ENCODE peak calls at places on chromosomes 13 and 19, in seven cellular contexts. One of them, this sample, is unnamed.

GRCh38 chr19:35528218-35529038 is at the start of gene SBSN:
- DNase-seq in AG08395: peak
- DNase-seq in body of pancreas: no peak
- DNase-seq in left cardiac atrium: no peak
- DNase-seq in H54: peak
- DNase-seq in activated naive CD4-positive, alpha-beta T cell: no peak
- DNase-seq in pons: no peak
- DNase-seq in this sample: no peak

GRCh38 chr13:110700186-110700585 is 5.7 kb downstream of the CARS2 start:
- DNase-seq in pons: no peak
- DNase-seq in H54: no peak
- DNase-seq in AG08395: no peak
- DNase-seq in activated naive CD4-positive, alpha-beta T cell: no peak
- DNase-seq in left cardiac atrium: no peak
- DNase-seq in body of pancreas: no peak
- DNase-seq in this sample: no peak

GRCh38 chr19:45670670-45671453 is 2.8 kb downstream of the GIPR start:
- DNase-seq in AG08395: peak
- DNase-seq in left cardiac atrium: peak
- DNase-seq in H54: no peak
- DNase-seq in pons: peak
- DNase-seq in body of pancreas: peak
- DNase-seq in activated naive CD4-positive, alpha-beta T cell: peak
- DNase-seq in this sample: peak

GRCh38 chr19:54011507-54012211 is 20.2 kb downstream of the CACNG6 start:
- DNase-seq in body of pancreas: no peak
- DNase-seq in left cardiac atrium: no peak
- DNase-seq in activated naive CD4-positive, alpha-beta T cell: no peak
- DNase-seq in pons: no peak
- DNase-seq in AG08395: no peak
- DNase-seq in H54: no peak
- DNase-seq in this sample: no peak

GRCh38 chr13:27745301-27745700 is 47.0 kb upstream of the GSX1 start:
- DNase-seq in activated naive CD4-positive, alpha-beta T cell: no peak
- DNase-seq in H54: no peak
- DNase-seq in AG08395: no peak
- DNase-seq in left cardiac atrium: no peak
- DNase-seq in pons: no peak
- DNase-seq in body of pancreas: no peak
- DNase-seq in this sample: no peak

GRCh38 chr13:94710081-94710809 is 2.1 kb downstream of the SOX21 start:
- DNase-seq in body of pancreas: no peak
- DNase-seq in pons: peak
- DNase-seq in AG08395: no peak
- DNase-seq in left cardiac atrium: no peak
- DNase-seq in H54: no peak
- DNase-seq in activated naive CD4-positive, alpha-beta T cell: no peak
- DNase-seq in this sample: no peak

GRCh38 chr19:35265126-35265995 is 3.4 kb upstream of the USF2 start:
- DNase-seq in body of pancreas: peak
- DNase-seq in activated naive CD4-positive, alpha-beta T cell: no peak
- DNase-seq in left cardiac atrium: peak
- DNase-seq in AG08395: no peak
- DNase-seq in pons: no peak
- DNase-seq in H54: no peak
- DNase-seq in this sample: peak

GRCh38 chr19:3710265-3710812 is 2.2 kb downstream of the TJP3 start:
- DNase-seq in activated naive CD4-positive, alpha-beta T cell: no peak
- DNase-seq in pons: peak
- DNase-seq in body of pancreas: peak
- DNase-seq in H54: no peak
- DNase-seq in left cardiac atrium: peak
- DNase-seq in AG08395: no peak
- DNase-seq in this sample: peak

GRCh38 chr13:33446821-33447481 is 161.4 kb upstream of the STARD13 start:
- DNase-seq in body of pancreas: peak
- DNase-seq in H54: no peak
- DNase-seq in activated naive CD4-positive, alpha-beta T cell: no peak
- DNase-seq in pons: peak
- DNase-seq in AG08395: no peak
- DNase-seq in left cardiac atrium: no peak
- DNase-seq in this sample: peak

GRCh38 chr19:31350693-31351211 is 1.5 kb upstream of the TSHZ3 start:
- DNase-seq in activated naive CD4-positive, alpha-beta T cell: no peak
- DNase-seq in pons: no peak
- DNase-seq in body of pancreas: peak
- DNase-seq in AG08395: peak
- DNase-seq in left cardiac atrium: peak
- DNase-seq in H54: peak
- DNase-seq in this sample: no peak

GRCh38 chr19:43774103-43774939 is 6.5 kb downstream of the KCNN4 start:
- DNase-seq in H54: no peak
- DNase-seq in body of pancreas: peak
- DNase-seq in AG08395: peak
- DNase-seq in activated naive CD4-positive, alpha-beta T cell: no peak
- DNase-seq in pons: peak
- DNase-seq in left cardiac atrium: peak
- DNase-seq in this sample: no peak

GRCh38 chr13:107977175-107977574 is 238.2 kb downstream of the LIG4 start:
- DNase-seq in activated naive CD4-positive, alpha-beta T cell: no peak
- DNase-seq in body of pancreas: no peak
- DNase-seq in H54: no peak
- DNase-seq in pons: no peak
- DNase-seq in left cardiac atrium: no peak
- DNase-seq in AG08395: no peak
- DNase-seq in this sample: no peak

GRCh38 chr13:73194310-73194709 is 135.5 kb downstream of the KLF5 start:
- DNase-seq in AG08395: no peak
- DNase-seq in activated naive CD4-positive, alpha-beta T cell: no peak
- DNase-seq in H54: no peak
- DNase-seq in body of pancreas: no peak
- DNase-seq in left cardiac atrium: no peak
- DNase-seq in pons: no peak
- DNase-seq in this sample: no peak

GRCh38 chr13:84821261-84821660 is 939.0 kb upstream of the SLITRK1 start:
- DNase-seq in left cardiac atrium: no peak
- DNase-seq in activated naive CD4-positive, alpha-beta T cell: no peak
- DNase-seq in AG08395: no peak
- DNase-seq in pons: no peak
- DNase-seq in body of pancreas: no peak
- DNase-seq in H54: no peak
- DNase-seq in this sample: no peak

GRCh38 chr13:57326532-57326931 is 159.5 kb downstream of the PRR20E start:
- DNase-seq in pons: no peak
- DNase-seq in AG08395: no peak
- DNase-seq in left cardiac atrium: no peak
- DNase-seq in H54: no peak
- DNase-seq in activated naive CD4-positive, alpha-beta T cell: no peak
- DNase-seq in body of pancreas: no peak
- DNase-seq in this sample: no peak

GRCh38 chr13:74644239-74644638 is 510.0 kb upstream of the KLF12 start:
- DNase-seq in body of pancreas: no peak
- DNase-seq in activated naive CD4-positive, alpha-beta T cell: no peak
- DNase-seq in H54: no peak
- DNase-seq in left cardiac atrium: no peak
- DNase-seq in AG08395: peak
- DNase-seq in pons: no peak
- DNase-seq in this sample: no peak

GRCh38 chr19:37227996-37228395 is 10.0 kb downstream of the ZNF383 start:
- DNase-seq in H54: no peak
- DNase-seq in left cardiac atrium: no peak
- DNase-seq in activated naive CD4-positive, alpha-beta T cell: no peak
- DNase-seq in pons: no peak
- DNase-seq in AG08395: no peak
- DNase-seq in body of pancreas: peak
- DNase-seq in this sample: peak

GRCh38 chr13:110911880-110912279 is 3.0 kb downstream of the ANKRD10 start:
- DNase-seq in AG08395: no peak
- DNase-seq in left cardiac atrium: no peak
- DNase-seq in activated naive CD4-positive, alpha-beta T cell: no peak
- DNase-seq in body of pancreas: no peak
- DNase-seq in H54: no peak
- DNase-seq in pons: no peak
- DNase-seq in this sample: no peak

GRCh38 chr19:48596679-48597465 is 9.7 kb upstream of the SPACA4 start:
- DNase-seq in body of pancreas: no peak
- DNase-seq in pons: no peak
- DNase-seq in left cardiac atrium: no peak
- DNase-seq in activated naive CD4-positive, alpha-beta T cell: no peak
- DNase-seq in AG08395: no peak
- DNase-seq in H54: no peak
- DNase-seq in this sample: no peak

GRCh38 chr19:6125571-6125989 is 9.9 kb upstream of the ACSBG2 start:
- DNase-seq in activated naive CD4-positive, alpha-beta T cell: peak
- DNase-seq in pons: peak
- DNase-seq in AG08395: peak
- DNase-seq in H54: peak
- DNase-seq in left cardiac atrium: peak
- DNase-seq in body of pancreas: peak
- DNase-seq in this sample: no peak

GRCh38 chr13:110309159-110309476 is 2.0 kb downstream of the COL4A2 start:
- DNase-seq in activated naive CD4-positive, alpha-beta T cell: no peak
- DNase-seq in left cardiac atrium: no peak
- DNase-seq in pons: no peak
- DNase-seq in AG08395: no peak
- DNase-seq in H54: no peak
- DNase-seq in body of pancreas: no peak
- DNase-seq in this sample: no peak

GRCh38 chr13:40161008-40161694 is 505.3 kb downstream of the FOXO1 start:
- DNase-seq in activated naive CD4-positive, alpha-beta T cell: no peak
- DNase-seq in H54: no peak
- DNase-seq in AG08395: no peak
- DNase-seq in left cardiac atrium: no peak
- DNase-seq in body of pancreas: no peak
- DNase-seq in pons: no peak
- DNase-seq in this sample: no peak

GRCh38 chr13:106036870-106037269 is 498.6 kb downstream of the EFNB2 start:
- DNase-seq in left cardiac atrium: no peak
- DNase-seq in AG08395: no peak
- DNase-seq in pons: no peak
- DNase-seq in H54: no peak
- DNase-seq in activated naive CD4-positive, alpha-beta T cell: no peak
- DNase-seq in body of pancreas: no peak
- DNase-seq in this sample: no peak

GRCh38 chr13:65631078-65631477 is 1599.1 kb downstream of the PCDH9 start:
- DNase-seq in pons: no peak
- DNase-seq in H54: no peak
- DNase-seq in AG08395: no peak
- DNase-seq in body of pancreas: no peak
- DNase-seq in activated naive CD4-positive, alpha-beta T cell: no peak
- DNase-seq in left cardiac atrium: no peak
- DNase-seq in this sample: no peak

GRCh38 chr19:14375055-14375581 is 6.1 kb upstream of the ADGRE5 start:
- DNase-seq in H54: no peak
- DNase-seq in activated naive CD4-positive, alpha-beta T cell: no peak
- DNase-seq in left cardiac atrium: peak
- DNase-seq in AG08395: no peak
- DNase-seq in body of pancreas: peak
- DNase-seq in pons: peak
- DNase-seq in this sample: no peak

GRCh38 chr19:54337858-54338230 is 1.1 kb downstream of the LILRA4 start:
- DNase-seq in left cardiac atrium: no peak
- DNase-seq in activated naive CD4-positive, alpha-beta T cell: no peak
- DNase-seq in body of pancreas: no peak
- DNase-seq in AG08395: no peak
- DNase-seq in pons: no peak
- DNase-seq in H54: no peak
- DNase-seq in this sample: no peak

GRCh38 chr19:38478273-38478971 is 44.9 kb downstream of the RYR1 start:
- DNase-seq in left cardiac atrium: no peak
- DNase-seq in body of pancreas: no peak
- DNase-seq in H54: peak
- DNase-seq in AG08395: no peak
- DNase-seq in activated naive CD4-positive, alpha-beta T cell: no peak
- DNase-seq in pons: no peak
- DNase-seq in this sample: no peak

GRCh38 chr19:16627194-16627927 is 643 bp downstream of the MED26 start:
- DNase-seq in pons: no peak
- DNase-seq in activated naive CD4-positive, alpha-beta T cell: no peak
- DNase-seq in left cardiac atrium: peak
- DNase-seq in H54: no peak
- DNase-seq in body of pancreas: peak
- DNase-seq in AG08395: no peak
- DNase-seq in this sample: no peak

GRCh38 chr13:94305934-94306333 is 173.5 kb downstream of the DCT start:
- DNase-seq in activated naive CD4-positive, alpha-beta T cell: no peak
- DNase-seq in body of pancreas: no peak
- DNase-seq in AG08395: no peak
- DNase-seq in pons: no peak
- DNase-seq in H54: no peak
- DNase-seq in left cardiac atrium: no peak
- DNase-seq in this sample: no peak

GRCh38 chr13:29497137-29497654 is 98.3 kb downstream of the SLC7A1 start:
- DNase-seq in body of pancreas: peak
- DNase-seq in left cardiac atrium: peak
- DNase-seq in activated naive CD4-positive, alpha-beta T cell: no peak
- DNase-seq in H54: no peak
- DNase-seq in pons: no peak
- DNase-seq in AG08395: no peak
- DNase-seq in this sample: no peak

GRCh38 chr13:38348890-38349289 is 761 bp upstream of the UFM1 start:
- DNase-seq in body of pancreas: no peak
- DNase-seq in left cardiac atrium: no peak
- DNase-seq in H54: no peak
- DNase-seq in pons: no peak
- DNase-seq in AG08395: peak
- DNase-seq in activated naive CD4-positive, alpha-beta T cell: no peak
- DNase-seq in this sample: no peak

GRCh38 chr19:1253514-1254080 is 5.2 kb downstream of the MIDN start:
- DNase-seq in pons: no peak
- DNase-seq in AG08395: no peak
- DNase-seq in body of pancreas: no peak
- DNase-seq in H54: no peak
- DNase-seq in left cardiac atrium: no peak
- DNase-seq in activated naive CD4-positive, alpha-beta T cell: no peak
- DNase-seq in this sample: no peak

GRCh38 chr19:2015611-2015950 is at the start of gene BTBD2:
- DNase-seq in pons: peak
- DNase-seq in body of pancreas: peak
- DNase-seq in H54: no peak
- DNase-seq in left cardiac atrium: no peak
- DNase-seq in activated naive CD4-positive, alpha-beta T cell: no peak
- DNase-seq in AG08395: peak
- DNase-seq in this sample: no peak

GRCh38 chr19:35533822-35534521 is 716 bp downstream of the GAPDHS start:
- DNase-seq in activated naive CD4-positive, alpha-beta T cell: no peak
- DNase-seq in body of pancreas: peak
- DNase-seq in left cardiac atrium: no peak
- DNase-seq in pons: no peak
- DNase-seq in H54: no peak
- DNase-seq in AG08395: peak
- DNase-seq in this sample: no peak

GRCh38 chr13:19864339-19865309 is 1.2 kb upstream of the ZMYM5 start:
- DNase-seq in activated naive CD4-positive, alpha-beta T cell: peak
- DNase-seq in left cardiac atrium: peak
- DNase-seq in H54: peak
- DNase-seq in pons: peak
- DNase-seq in AG08395: peak
- DNase-seq in body of pancreas: peak
- DNase-seq in this sample: peak

GRCh38 chr13:102721800-102722231 is 27.0 kb upstream of the METTL21C start:
- DNase-seq in AG08395: peak
- DNase-seq in body of pancreas: no peak
- DNase-seq in activated naive CD4-positive, alpha-beta T cell: no peak
- DNase-seq in left cardiac atrium: no peak
- DNase-seq in pons: peak
- DNase-seq in H54: no peak
- DNase-seq in this sample: no peak

GRCh38 chr13:114080739-114081561 is 51.5 kb downstream of the RASA3 start:
- DNase-seq in pons: no peak
- DNase-seq in left cardiac atrium: peak
- DNase-seq in AG08395: no peak
- DNase-seq in body of pancreas: no peak
- DNase-seq in H54: no peak
- DNase-seq in activated naive CD4-positive, alpha-beta T cell: no peak
- DNase-seq in this sample: peak

GRCh38 chr13:19601749-19602725 is 31.4 kb upstream of the MPHOSPH8 start:
- DNase-seq in AG08395: peak
- DNase-seq in activated naive CD4-positive, alpha-beta T cell: peak
- DNase-seq in pons: no peak
- DNase-seq in H54: no peak
- DNase-seq in left cardiac atrium: peak
- DNase-seq in body of pancreas: peak
- DNase-seq in this sample: no peak

This sample was measured in breast epithelium.